ENCODE peak calls at places on chromosome 6, in four cellular contexts. N is foreskin fibroblast; X is stimulated activated CD8-positive, alpha-beta memory T cell treated with anti-CD3 and anti-CD28 coated beads, Interleukin-12 subunit alpha, Interleukin-12 subunit beta, amount 100 ng/mL, for 1 hour; Q is esophagus squamous epithelium. W is an unnamed sample.

GRCh38 chr6:54981647-54982046 is 135.1 kb downstream of the FAM83B start:
- DNase-seq in N (peak), X (no peak), Q (no peak), W (no peak)

GRCh38 chr6:56890683-56891429 is 64.1 kb upstream of the BEND6 start:
- DNase-seq in N (peak), X (no peak), Q (no peak), W (no peak)

GRCh38 chr6:35069262-35069661 is 71.9 kb downstream of the TCP11 start:
- DNase-seq in N (no peak), X (no peak), Q (no peak), W (no peak)

GRCh38 chr6:53151676-53152075 is 3.0 kb upstream of the GCM1 start:
- DNase-seq in N (no peak), X (no peak), Q (no peak), W (no peak)

GRCh38 chr6:106360989-106361430 is 493 bp downstream of the CRYBG1 start:
- DNase-seq in N (no peak), X (no peak), Q (no peak), W (no peak)

GRCh38 chr6:77678048-77678447 is 25.2 kb downstream of the MEI4 start:
- DNase-seq in N (no peak), X (no peak), Q (no peak), W (no peak)

GRCh38 chr6:157755752-157756411 is 67.2 kb upstream of the SNX9 start:
- DNase-seq in N (no peak), X (peak), Q (no peak), W (no peak)

GRCh38 chr6:37690964-37691735 is 6.5 kb downstream of the MDGA1 start:
- DNase-seq in N (no peak), X (no peak), Q (no peak), W (no peak)

GRCh38 chr6:17600527-17601388 is 656 bp downstream of the FAM8A1 start:
- DNase-seq in N (no peak), X (peak), Q (no peak), W (no peak)

GRCh38 chr6:43725643-43726580 is 38.3 kb upstream of the MRPS18A start:
- DNase-seq in N (no peak), X (no peak), Q (no peak), W (no peak)

GRCh38 chr6:108113557-108114519 is 39.3 kb upstream of the OSTM1 start:
- DNase-seq in N (no peak), X (no peak), Q (no peak), W (no peak)

GRCh38 chr6:117317261-117317660 is 51.9 kb downstream of the VGLL2 start:
- DNase-seq in N (no peak), X (no peak), Q (no peak), W (no peak)

GRCh38 chr6:16947461-16948159 is 154.2 kb upstream of the STMND1 start:
- DNase-seq in N (peak), X (no peak), Q (no peak), W (no peak)

GRCh38 chr6:116444092-116444491 is 17.1 kb upstream of the CALHM6 start:
- DNase-seq in N (no peak), X (no peak), Q (no peak), W (no peak)

GRCh38 chr6:160007581-160007980 is 38.7 kb downstream of the IGF2R start:
- DNase-seq in N (no peak), X (no peak), Q (no peak), W (no peak)

GRCh38 chr6:148842631-148843030 is 95.8 kb downstream of the UST start:
- DNase-seq in N (no peak), X (no peak), Q (no peak), W (no peak)

GRCh38 chr6:137514418-137514817 is 20.2 kb upstream of the OLIG3 start:
- DNase-seq in N (no peak), X (no peak), Q (no peak), W (no peak)

GRCh38 chr6:113595921-113596376 is 261.2 kb upstream of the MARCKS start:
- DNase-seq in N (peak), X (no peak), Q (no peak), W (no peak)

GRCh38 chr6:33427585-33428218 is 7.8 kb downstream of the SYNGAP1 start:
- DNase-seq in N (no peak), X (no peak), Q (no peak), W (no peak)

GRCh38 chr6:14883921-14884320 is 361.9 kb upstream of the JARID2 start:
- DNase-seq in N (peak), X (no peak), Q (no peak), W (no peak)

GRCh38 chr6:32906539-32906938 is 34.3 kb downstream of the HLA-DMB start:
- DNase-seq in N (peak), X (no peak), Q (no peak), W (no peak)

GRCh38 chr6:121596441-121596840 is 161.0 kb downstream of the GJA1 start:
- DNase-seq in N (no peak), X (no peak), Q (no peak), W (no peak)

GRCh38 chr6:80174931-80175572 is 68.6 kb downstream of the BCKDHB start:
- DNase-seq in N (peak), X (no peak), Q (no peak), W (no peak)

GRCh38 chr6:75101896-75102680 is 103.8 kb downstream of the COL12A1 start:
- DNase-seq in N (peak), X (no peak), Q (no peak), W (no peak)

GRCh38 chr6:151440930-151441329 is 11.0 kb downstream of the RMND1 start:
- DNase-seq in N (no peak), X (no peak), Q (no peak), W (no peak)

GRCh38 chr6:155483858-155484257 is 28.2 kb upstream of the NOX3 start:
- DNase-seq in N (peak), X (no peak), Q (no peak), W (no peak)

GRCh38 chr6:128114164-128114563 is 213.3 kb upstream of the THEMIS start:
- DNase-seq in N (no peak), X (no peak), Q (no peak), W (no peak)

GRCh38 chr6:6700871-6701270 is 112.4 kb downstream of the LY86 start:
- DNase-seq in N (no peak), X (no peak), Q (no peak), W (no peak)

GRCh38 chr6:146914563-146915483 is 289.4 kb upstream of the STXBP5 start:
- DNase-seq in N (peak), X (no peak), Q (no peak), W (no peak)

GRCh38 chr6:132298344-132298949 is 102.8 kb downstream of the MOXD1 start:
- DNase-seq in N (peak), X (no peak), Q (no peak), W (no peak)

GRCh38 chr6:167426620-167427019 is 101.7 kb downstream of the TTLL2 start:
- DNase-seq in N (no peak), X (no peak), Q (no peak), W (no peak)

GRCh38 chr6:109687271-109687721 is 3.7 kb downstream of the AK9 start:
- DNase-seq in N (peak), X (no peak), Q (no peak), W (peak)

GRCh38 chr6:41939091-41939847 is 2.3 kb downstream of the CCND3 start:
- DNase-seq in N (peak), X (no peak), Q (no peak), W (peak)

GRCh38 chr6:168739381-168739780 is 298.4 kb downstream of the SMOC2 start:
- DNase-seq in N (no peak), X (no peak), Q (no peak), W (no peak)

GRCh38 chr6:134457941-134458340 is 140.0 kb upstream of the SGK1 start:
- DNase-seq in N (no peak), X (no peak), Q (no peak), W (no peak)

GRCh38 chr6:133854633-133855598 is 34.0 kb upstream of the TCF21 start:
- DNase-seq in N (no peak), X (no peak), Q (no peak), W (no peak)

GRCh38 chr6:156776841-156777576 is at the start of gene ARID1B:
- DNase-seq in N (peak), X (peak), Q (peak), W (no peak)

GRCh38 chr6:13120483-13121482 is 207.6 kb downstream of the TBC1D7 start:
- DNase-seq in N (no peak), X (no peak), Q (no peak), W (no peak)

GRCh38 chr6:90977513-90977912 is 390.6 kb upstream of the MAP3K7 start:
- DNase-seq in N (no peak), X (no peak), Q (no peak), W (no peak)

GRCh38 chr6:157079277-157079676 is 244.0 kb downstream of the TMEM242 start:
- DNase-seq in N (no peak), X (no peak), Q (no peak), W (no peak)